ENCODE peak calls at places on chromosomes 16 and 17, in eight cellular contexts. Z is uterus, O is body of pancreas, V is cardiac muscle cell, R is endodermal cell, L is left ventricle myocardium inferior, Q is OCI-LY7, Y is HCT116. F is an unnamed sample.
A peak's percentile ranks its signal among the peaks of the same experiment; 100 is the strongest.

GRCh38 chr17:38352245-38353083 is 820 bp downstream of the SOCS7 start:
- DNase-seq in Z (peak; percentile 33), O (peak; percentile 45), V (peak; percentile 53), R (peak; percentile 88), L (peak; percentile 26), Q (peak; percentile 41), Y (no peak), F (no peak)

GRCh38 chr16:64397042-64397441 is 724.8 kb downstream of the CDH11 start:
- DNase-seq in Z (no peak), O (no peak), V (no peak), R (no peak), L (no peak), Q (no peak), Y (no peak), F (no peak)

GRCh38 chr17:49260011-49260921 is 29.7 kb upstream of the PHOSPHO1 start:
- DNase-seq in Z (peak; percentile 45), O (peak; percentile 52), V (peak; percentile 65), R (peak; percentile 88), L (peak; percentile 68), Q (no peak), Y (peak; percentile 84), F (peak; percentile 15)

GRCh38 chr16:80599466-80599865 is 58.7 kb downstream of the DYNLRB2 start:
- DNase-seq in Z (no peak), O (no peak), V (no peak), R (no peak), L (no peak), Q (no peak), Y (no peak), F (no peak)

GRCh38 chr16:17773698-17774101 is 302.9 kb upstream of the XYLT1 start:
- DNase-seq in Z (no peak), O (no peak), V (no peak), R (no peak), L (no peak), Q (no peak), Y (no peak), F (no peak)

GRCh38 chr16:35747658-35748455 is 2288.4 kb downstream of the TP53TG3F start:
- DNase-seq in Z (no peak), O (no peak), V (no peak), R (no peak), L (no peak), Q (no peak), Y (no peak), F (no peak)

GRCh38 chr17:40157972-40158371 is 17.6 kb downstream of the CASC3 start:
- DNase-seq in Z (no peak), O (no peak), V (no peak), R (no peak), L (no peak), Q (no peak), Y (no peak), F (no peak)

GRCh38 chr17:21539146-21539545 is 153.2 kb upstream of the KCNJ18 start:
- DNase-seq in Z (no peak), O (no peak), V (no peak), R (no peak), L (no peak), Q (no peak), Y (no peak), F (no peak)

GRCh38 chr17:40311575-40311974 is 2.6 kb downstream of the RARA start:
- DNase-seq in Z (no peak), O (no peak), V (no peak), R (no peak), L (peak; percentile 73), Q (no peak), Y (no peak), F (no peak)

DNA sequence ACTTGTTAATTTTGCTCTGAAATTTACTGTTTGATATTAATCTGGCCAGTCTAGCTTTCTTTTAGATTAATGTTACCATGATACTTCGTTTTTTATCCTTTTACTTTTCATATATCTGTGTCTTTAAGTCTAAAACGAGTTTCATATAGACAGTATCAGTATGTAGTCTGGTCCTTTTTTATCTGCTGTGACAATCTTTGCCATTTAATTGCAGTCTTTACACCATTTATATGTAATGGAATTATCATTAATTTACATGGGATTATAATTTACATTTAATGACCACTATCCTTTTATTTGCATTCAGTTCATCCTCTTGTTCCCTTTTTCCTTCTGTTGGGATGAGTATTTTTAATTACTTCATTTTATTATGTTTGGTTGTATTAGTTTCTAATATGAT is 243.5 kb downstream of the PRKCA start:
- DNase-seq in Z (no peak), O (no peak), V (no peak), R (no peak), L (no peak), Q (no peak), Y (no peak), F (no peak)
- H3K4me1 ChIP-seq in Z (no peaks in the 10 kb centered on the region), O (peaks cover 5% of the 10 kb centered on the region), V (peaks cover 8% of the 10 kb centered on the region), R (peaks cover 8% of the 10 kb centered on the region), L (peaks cover 19% of the 10 kb centered on the region), Q (peaks cover 30% of the 10 kb centered on the region), Y (peaks cover 42% of the 10 kb centered on the region), F (peaks cover 76% of the 10 kb centered on the region)

DNA sequence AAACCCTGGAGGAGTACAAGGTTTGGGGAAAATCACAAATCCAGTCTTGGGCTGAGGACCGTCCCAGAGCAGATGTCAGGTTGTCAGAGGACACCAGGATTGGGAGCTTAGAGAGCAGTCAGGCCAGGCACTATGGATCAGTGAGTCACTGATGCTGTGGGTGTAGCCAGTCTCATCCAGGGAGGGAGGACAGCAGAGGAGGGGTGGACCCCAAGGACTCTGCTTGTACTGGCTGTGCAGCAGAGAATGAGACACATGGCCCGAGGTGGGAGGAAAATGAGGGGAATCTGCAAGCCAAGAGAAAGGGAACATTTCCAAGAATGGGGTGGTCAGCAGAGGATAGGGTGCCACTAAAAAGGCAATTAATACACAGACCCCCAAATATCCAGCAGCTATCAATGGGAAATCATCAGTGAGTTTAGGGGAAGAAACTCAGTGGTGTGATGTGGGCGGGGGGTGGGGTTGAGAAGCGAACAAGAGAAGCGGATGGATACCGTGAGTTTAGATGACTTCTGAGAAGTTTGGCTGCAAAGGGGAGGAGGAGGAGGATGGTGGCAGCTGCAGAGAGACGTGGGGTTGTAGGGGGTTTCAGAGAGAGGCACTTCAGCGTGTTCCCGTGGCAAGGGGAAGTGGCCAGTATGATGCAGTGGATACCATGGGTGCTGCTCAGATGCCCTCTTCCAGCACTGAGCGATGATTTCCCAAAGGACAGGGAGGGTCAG is 43.9 kb downstream of the ARHGAP27 start:
- DNase-seq in Z (no peak), O (no peak), V (no peak), R (no peak), L (no peak), Q (no peak), Y (no peak), F (no peak)
- H3K4me1 ChIP-seq in Z (no peaks in the 10 kb centered on the region), O (peaks cover 22% of the 10 kb centered on the region), V (no peaks in the 10 kb centered on the region), R (no peaks in the 10 kb centered on the region), L (peaks cover 31% of the 10 kb centered on the region), Q (peaks cover 8% of the 10 kb centered on the region), Y (peaks cover 33% of the 10 kb centered on the region), F (peaks cover 5% of the 10 kb centered on the region)

GRCh38 chr16:84597518-84598390 is 20.1 kb downstream of the COTL1 start:
- DNase-seq in Z (no peak), O (no peak), V (no peak), R (no peak), L (no peak), Q (peak; percentile 86), Y (no peak), F (no peak)

GRCh38 chr16:84598391-84598750 is 19.5 kb downstream of the COTL1 start:
- DNase-seq in Z (no peak), O (no peak), V (no peak), R (no peak), L (no peak), Q (peak; percentile 54), Y (no peak), F (no peak)

GRCh38 chr16:84596801-84597517 is 20.9 kb downstream of the COTL1 start:
- DNase-seq in Z (no peak), O (no peak), V (no peak), R (no peak), L (no peak), Q (no peak), Y (no peak), F (no peak)

GRCh38 chr16:84600343-84601229 is 17.3 kb downstream of the COTL1 start:
- DNase-seq in Z (no peak), O (no peak), V (no peak), R (no peak), L (no peak), Q (peak; percentile 87), Y (no peak), F (no peak)

DNA sequence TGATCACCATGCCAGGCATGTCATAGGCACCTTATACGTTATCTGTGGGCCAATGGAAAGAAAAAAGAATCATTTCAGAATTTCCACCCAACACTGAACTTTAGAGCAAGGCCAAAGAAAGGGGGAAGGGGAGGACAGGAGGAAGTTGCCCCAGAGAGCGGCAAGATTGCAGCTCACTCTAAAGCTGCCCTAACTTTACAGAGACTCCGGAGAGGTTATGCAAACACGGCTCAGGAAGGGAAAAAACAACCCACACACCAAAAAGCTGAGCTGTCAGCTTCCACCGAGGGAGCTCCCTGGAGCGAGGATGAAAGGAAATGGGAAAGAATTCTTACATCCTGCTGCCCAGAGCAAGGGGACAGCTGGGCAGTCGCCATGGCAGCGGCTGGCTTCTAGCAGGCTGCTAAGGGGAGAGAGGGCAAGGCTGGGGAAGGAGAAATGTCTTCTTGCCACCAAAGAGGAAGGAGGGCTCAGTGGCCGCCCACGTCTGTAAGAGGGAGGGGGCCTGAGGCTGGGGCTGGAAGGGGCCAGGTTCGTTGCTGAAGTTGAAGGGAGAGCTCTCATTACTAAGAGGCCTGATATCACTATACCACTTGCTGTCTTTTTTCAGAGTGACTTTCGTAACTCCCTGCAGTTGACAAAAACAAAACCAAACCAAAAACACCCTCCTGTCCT is 18.2 kb downstream of the COTL1 start:
- DNase-seq in Z (peak; percentile 52), O (peak; percentile 26), V (peak; percentile 60), R (peak; percentile 94), L (peak; percentile 63), Q (peak; percentile 71), Y (no peak), F (no peak)
- H3K4me1 ChIP-seq in Z (no peaks in the 10 kb centered on the region), O (peaks cover 9% of the 10 kb centered on the region), V (peaks cover 45% of the 10 kb centered on the region), R (peaks cover 6% of the 10 kb centered on the region), L (peaks cover 36% of the 10 kb centered on the region), Q (peaks cover 93% of the 10 kb centered on the region), Y (peaks cover 43% of the 10 kb centered on the region), F (peaks cover 89% of the 10 kb centered on the region)

GRCh38 chr17:57551321-57552079 is 193.6 kb downstream of the CCDC182 start:
- DNase-seq in Z (no peak), O (no peak), V (no peak), R (peak; percentile 66), L (no peak), Q (peak; percentile 100), Y (no peak), F (no peak)

GRCh38 chr17:57553525-57553924 is 191.6 kb downstream of the CCDC182 start:
- DNase-seq in Z (no peak), O (no peak), V (no peak), R (no peak), L (no peak), Q (no peak), Y (no peak), F (no peak)

GRCh38 chr17:57553991-57554825 is 190.9 kb downstream of the CCDC182 start:
- DNase-seq in Z (no peak), O (no peak), V (peak; percentile 48), R (peak; percentile 87), L (no peak), Q (peak; percentile 34), Y (no peak), F (no peak)

GRCh38 chr17:57550671-57551315 is 194.3 kb downstream of the CCDC182 start:
- DNase-seq in Z (no peak), O (no peak), V (no peak), R (no peak), L (no peak), Q (peak; percentile 59), Y (no peak), F (no peak)

DNA sequence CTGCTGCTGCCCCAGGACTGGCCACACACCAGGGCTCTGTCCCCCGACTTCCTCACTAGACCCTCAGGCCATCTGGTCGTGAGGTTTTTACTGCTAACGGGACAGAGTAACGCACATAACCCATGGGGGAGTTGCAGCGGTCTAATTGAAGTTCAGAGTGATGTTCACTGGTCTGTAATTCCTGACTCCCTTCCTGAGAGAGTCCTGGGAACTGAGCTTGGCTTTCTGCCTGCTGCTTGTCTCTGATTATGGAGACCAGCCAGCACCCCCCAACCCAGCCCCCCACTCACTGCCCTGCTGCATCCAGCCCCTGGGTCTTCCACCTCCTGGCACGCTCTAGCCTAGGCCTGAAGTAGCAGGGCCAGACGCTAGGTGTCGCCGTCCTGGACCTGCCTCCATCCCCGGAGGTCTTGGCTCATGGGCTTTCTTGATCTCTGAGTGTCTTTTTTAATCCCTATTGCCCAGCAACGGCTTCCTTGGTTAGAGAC is 192.9 kb downstream of the CCDC182 start:
- DNase-seq in Z (peak; percentile 48), O (no peak), V (peak; percentile 48), R (peak; percentile 95), L (no peak), Q (peak; percentile 94), Y (no peak), F (no peak)
- H3K4me1 ChIP-seq in Z (no peaks in the 10 kb centered on the region), O (no peaks in the 10 kb centered on the region), V (peaks cover 24% of the 10 kb centered on the region), R (peaks cover 36% of the 10 kb centered on the region), L (peaks cover 57% of the 10 kb centered on the region), Q (peaks cover 93% of the 10 kb centered on the region), Y (peaks cover 1% of the 10 kb centered on the region), F (no peaks in the 10 kb centered on the region)

F was measured in tibial nerve.